ENCODE peak calls at places on chromosomes 12 and 14, in six cellular contexts. Q, B, G, O, H and F are unnamed samples.

GRCh38 chr12:80195143-80195726 is 95.9 kb downstream of the OTOGL start:
- DNase-seq in G (peak), H (no peak), O (no peak), B (peak), Q (peak), F (peak)

GRCh38 chr14:67999290-67999689 is 179.7 kb downstream of the RAD51B start:
- DNase-seq in H (no peak), G (peak), Q (peak), B (peak), O (no peak), F (peak)

GRCh38 chr12:110762891-110763290 is 20.2 kb upstream of the PPP1CC start:
- DNase-seq in O (no peak), B (no peak), H (no peak), G (no peak), Q (no peak), F (peak)

GRCh38 chr12:21795648-21796328 is 21.3 kb upstream of the KCNJ8 start:
- DNase-seq in O (no peak), G (no peak), H (no peak), B (no peak), Q (no peak), F (no peak)

GRCh38 chr12:56079729-56080555 is at the start of gene ERBB3:
- DNase-seq in H (peak), Q (peak), O (peak), G (peak), B (peak), F (peak)

GRCh38 chr12:131827961-131828534 is at the start of gene MMP17:
- DNase-seq in H (no peak), G (peak), O (peak), Q (peak), B (peak), F (peak)

GRCh38 chr12:127063339-127064090 is 1203.5 kb upstream of the TMEM132C start:
- DNase-seq in O (no peak), H (no peak), Q (no peak), G (no peak), B (peak), F (no peak)

GRCh38 chr12:4139191-4139590 is 134.4 kb upstream of the CCND2 start:
- DNase-seq in H (no peak), B (no peak), O (no peak), Q (no peak), G (no peak), F (no peak)

GRCh38 chr14:24032727-24033418 is 18.9 kb upstream of the CARMIL3 start:
- DNase-seq in B (peak), O (no peak), H (peak), G (peak), Q (peak), F (peak)

GRCh38 chr12:120367252-120367923 is 1.6 kb downstream of the MSI1 start:
- DNase-seq in B (no peak), O (no peak), H (no peak), Q (no peak), G (no peak), F (no peak)

GRCh38 chr12:126668538-126668937 is 1598.4 kb upstream of the TMEM132C start:
- DNase-seq in B (peak), Q (peak), O (no peak), H (no peak), G (no peak), F (peak)

GRCh38 chr12:29961231-29961630 is 177.5 kb upstream of the TMTC1 start:
- DNase-seq in G (peak), Q (no peak), H (no peak), B (peak), O (no peak), F (peak)

GRCh38 chr14:30791522-30792351 is 82.6 kb upstream of the COCH start:
- DNase-seq in O (no peak), B (no peak), G (no peak), Q (no peak), H (no peak), F (no peak)

GRCh38 chr14:98953544-98954346 is 318.3 kb downstream of the BCL11B start:
- DNase-seq in G (no peak), B (peak), Q (peak), O (no peak), H (peak), F (no peak)

GRCh38 chr12:53538209-53538689 is 31.0 kb upstream of the NPFF start:
- DNase-seq in H (no peak), O (no peak), Q (peak), B (peak), G (peak), F (peak)

GRCh38 chr12:45959025-45959424 is 31.3 kb downstream of the SCAF11 start:
- DNase-seq in B (no peak), Q (no peak), O (no peak), H (no peak), G (no peak), F (no peak)

DNA sequence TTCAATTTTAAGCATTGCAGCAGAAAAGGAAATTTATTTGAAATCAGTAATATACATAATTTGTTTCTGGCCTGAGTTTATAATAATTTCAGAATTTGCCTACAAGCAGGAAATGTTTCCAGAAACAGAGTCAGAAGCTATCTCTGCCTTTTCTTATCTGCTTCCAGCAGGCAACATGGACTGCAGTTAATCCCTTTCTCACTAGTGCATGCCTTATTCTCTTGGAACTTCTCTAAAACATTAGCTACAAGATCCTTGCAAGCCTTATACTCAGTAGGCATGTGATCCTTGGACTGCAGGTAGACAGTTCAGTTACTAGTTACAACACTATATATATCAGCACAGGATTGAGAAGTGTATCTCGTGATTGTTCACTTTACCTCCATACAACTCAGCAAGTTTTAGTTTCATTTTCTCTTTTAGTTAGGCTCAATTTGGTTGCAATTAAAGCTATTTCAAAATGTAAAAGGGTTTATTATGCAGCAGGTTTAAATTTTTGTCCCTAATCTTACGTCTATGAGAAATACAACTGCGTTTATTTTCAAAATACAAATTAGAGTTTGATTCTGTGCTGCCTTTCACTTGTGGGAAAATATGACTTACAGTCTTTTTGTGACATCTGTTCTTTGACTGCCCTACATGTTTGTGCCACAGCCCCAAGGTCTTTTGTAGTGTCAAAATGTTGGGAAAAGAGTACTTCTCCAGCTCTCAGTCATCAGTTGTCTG is 709.1 kb upstream of the FOXG1 start:
- DNase-seq in B (no peak), O (no peak), G (no peak), Q (no peak), H (no peak), F (peak)
- H3K4me3 ChIP-seq in B (no peak), O (peak), G (no peak), Q (no peak), H (peak), F (peak)

DNA sequence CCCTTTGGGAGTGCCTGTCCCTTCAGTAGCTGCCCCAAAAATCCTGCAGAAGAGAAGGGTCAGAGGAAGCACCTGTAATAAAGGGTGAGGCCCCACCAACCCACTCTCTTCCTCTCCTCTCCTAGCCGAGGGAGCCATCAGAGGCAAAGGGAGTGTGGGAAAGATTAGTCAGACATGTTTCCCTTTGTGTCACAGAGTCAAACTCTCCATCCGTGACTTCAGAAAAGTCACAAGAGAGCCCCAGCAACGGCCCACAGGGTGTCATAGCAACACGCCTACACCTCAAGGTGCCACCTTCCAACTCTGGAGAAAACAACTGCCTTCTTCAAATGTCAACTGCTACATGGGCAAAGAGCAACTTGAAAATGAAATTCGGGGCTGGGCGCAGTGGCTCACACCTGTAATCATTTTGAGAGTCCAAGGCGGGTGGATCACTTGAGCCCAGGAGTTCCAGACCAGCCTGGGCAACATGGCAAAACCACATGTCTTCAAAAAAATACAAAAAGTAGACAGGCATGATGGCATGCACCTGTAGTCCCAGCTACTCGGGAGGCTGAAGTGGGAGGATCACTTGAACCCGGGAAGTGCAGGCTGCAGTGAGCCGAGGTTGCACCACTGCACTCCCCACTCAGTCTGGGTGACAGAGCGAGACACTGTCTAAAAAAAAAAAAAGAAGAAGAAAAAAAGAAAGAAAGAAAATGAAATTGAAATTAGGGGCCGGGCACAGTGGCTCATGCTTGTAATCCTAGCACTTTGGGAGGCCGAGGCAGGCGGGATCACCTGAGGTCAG is 17.7 kb upstream of the CD27 start:
- DNase-seq in O (no peak), B (no peak), G (no peak), Q (no peak), H (peak), F (no peak)
- TF ChIP-seq CTCF in O (no peak), B (no peak), G (no peak), Q (no peak), H (no peak), F (no peak)

DNA sequence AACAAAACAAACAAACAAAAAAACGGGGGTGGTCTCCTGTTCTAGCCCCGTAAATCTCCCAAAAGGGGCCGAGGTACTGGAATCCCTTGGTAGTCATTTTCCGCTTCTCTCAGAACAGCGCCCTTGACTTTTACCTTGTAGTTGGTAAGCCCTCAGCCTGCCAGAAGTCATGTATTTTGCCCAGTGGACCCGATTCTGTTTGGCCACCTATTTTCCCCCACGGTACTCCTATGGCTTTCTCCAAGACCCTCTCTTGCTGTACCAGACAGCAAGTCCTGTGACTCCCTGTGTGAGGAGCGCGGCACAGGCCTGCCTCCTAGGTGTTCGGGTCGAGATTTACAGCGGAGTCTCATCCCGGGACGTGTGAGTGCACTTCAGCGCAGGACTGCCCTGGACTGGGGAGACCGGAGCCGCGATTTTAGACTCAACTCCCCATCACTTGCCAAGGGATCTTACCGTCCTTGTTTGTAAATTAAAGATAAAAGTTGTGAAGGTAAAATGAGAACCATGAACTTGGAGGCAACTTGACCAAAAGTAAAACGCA is 1.1 kb upstream of the MBD6 start:
- DNase-seq in G (peak), H (peak), B (peak), Q (peak), O (no peak), F (no peak)
- H3K4me3 ChIP-seq in G (no peak), H (peak), B (peak), Q (no peak), O (peak), F (no peak)

DNA sequence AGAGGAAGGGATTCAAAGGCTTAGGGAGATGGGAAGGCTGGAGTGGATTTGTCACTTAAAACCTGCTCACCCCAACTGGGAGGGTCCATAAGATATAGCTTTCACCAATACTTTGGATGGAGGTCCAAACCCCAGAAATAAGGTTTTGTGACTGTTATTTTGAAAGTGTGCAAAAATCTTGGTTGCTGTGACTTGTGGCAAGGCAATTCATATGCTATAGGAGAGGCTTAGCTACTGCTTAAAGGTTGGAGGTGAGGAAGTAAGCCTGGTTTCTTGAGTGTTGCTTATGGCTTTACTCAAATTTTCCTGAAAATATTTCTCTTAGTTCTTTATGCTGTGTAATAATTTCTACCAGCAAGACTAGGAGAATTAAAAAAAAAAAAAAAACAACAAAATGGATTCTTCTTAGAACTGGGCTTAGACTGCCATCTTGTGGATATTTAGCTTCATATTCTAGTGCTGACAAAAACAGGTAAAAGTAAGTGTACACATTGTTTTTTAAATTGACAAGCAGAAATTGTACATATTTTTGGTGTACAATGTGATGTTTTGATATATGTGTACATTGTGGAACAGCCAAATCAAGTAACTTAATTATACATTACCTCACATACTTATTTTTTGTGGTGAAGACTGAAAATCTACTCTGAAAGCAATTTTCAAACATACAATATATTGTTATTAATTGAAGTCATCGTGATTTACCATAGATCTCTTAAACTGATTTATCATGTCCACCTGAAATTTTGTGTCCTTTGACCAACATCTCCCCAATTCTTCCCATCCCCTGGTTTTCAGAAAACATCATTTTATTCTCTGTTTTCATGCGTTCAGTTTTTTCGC is 23.0 kb downstream of the PDE6H start:
- DNase-seq in O (no peak), G (peak), B (peak), H (no peak), Q (peak), F (peak)
- TF ChIP-seq CTCF in O (peak), G (peak), B (peak), H (no peak), Q (peak), F (peak)

GRCh38 chr12:114334395-114334794 is 71.5 kb downstream of the TBX5 start:
- DNase-seq in O (no peak), B (no peak), G (no peak), H (no peak), Q (no peak), F (no peak)
- H3K4me3 ChIP-seq in O (no peak), B (no peak), G (no peak), H (no peak), Q (no peak), F (no peak)

GRCh38 chr12:114241973-114242434 is 163.9 kb downstream of the TBX5 start:
- DNase-seq in B (no peak), G (no peak), H (no peak), O (no peak), Q (no peak), F (no peak)

GRCh38 chr12:114240288-114240687 is 165.7 kb downstream of the TBX5 start:
- DNase-seq in O (no peak), H (no peak), Q (no peak), B (no peak), G (no peak), F (no peak)

GRCh38 chr12:114248527-114248926 is 157.4 kb downstream of the TBX5 start:
- DNase-seq in O (no peak), G (no peak), B (no peak), H (no peak), Q (no peak), F (no peak)

GRCh38 chr12:114245555-114245954 is 160.4 kb downstream of the TBX5 start:
- DNase-seq in G (no peak), B (no peak), O (no peak), Q (peak), H (no peak), F (no peak)
- TF ChIP-seq CTCF in G (no peak), B (no peak), O (no peak), Q (peak), H (no peak), F (no peak)

GRCh38 chr14:76810953-76811400 is 1.7 kb downstream of the ANGEL1 start:
- DNase-seq in G (peak), B (peak), H (no peak), Q (peak), O (no peak), F (peak)
- H3K4me3 ChIP-seq in G (peak), B (peak), H (peak), Q (peak), O (peak), F (peak)

DNA sequence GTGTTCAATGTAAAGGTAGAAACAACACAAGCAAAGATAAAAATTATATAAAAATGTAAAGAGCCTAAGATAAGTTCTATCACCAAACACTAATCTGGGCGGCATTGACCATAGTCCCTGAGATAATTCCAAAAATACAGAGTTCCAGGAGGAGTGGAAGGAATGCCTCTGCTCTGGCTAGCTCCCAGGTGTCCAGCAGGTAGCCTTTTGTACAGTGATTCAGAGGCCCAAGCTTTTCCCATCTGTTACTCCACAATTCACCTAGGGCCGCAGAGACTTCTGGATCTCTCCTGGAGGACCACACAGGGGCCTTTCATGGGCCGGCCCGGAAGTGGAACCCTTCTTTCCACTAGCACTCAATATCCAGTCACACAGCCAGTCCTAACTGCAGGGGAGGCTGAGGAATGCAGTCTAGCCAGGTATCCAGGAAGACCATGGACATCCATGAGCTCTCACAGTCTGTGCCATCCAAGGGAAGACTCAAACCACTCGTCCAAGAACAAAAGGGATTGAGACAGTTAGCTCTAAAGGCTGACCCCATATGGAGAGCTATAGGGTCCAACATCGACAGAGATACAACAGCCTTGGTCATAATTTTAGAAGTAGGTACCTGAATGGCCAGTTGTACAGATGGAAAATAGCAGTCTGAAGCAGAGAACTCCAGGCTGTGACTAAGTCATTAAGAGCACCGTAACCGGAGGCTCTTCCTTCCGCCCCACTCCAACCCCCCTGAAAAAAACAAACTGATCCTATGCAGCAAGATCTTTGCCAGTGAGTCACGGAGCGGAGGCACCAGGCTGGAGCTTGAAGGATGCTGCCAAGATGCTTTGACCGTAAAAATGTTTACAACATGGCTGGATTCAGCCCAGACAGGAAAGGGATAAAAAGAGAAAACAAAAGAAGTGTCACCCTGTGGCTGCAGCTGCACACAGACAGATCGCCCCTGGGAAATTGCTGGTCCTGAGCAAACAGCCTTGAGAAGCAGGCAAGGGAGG is 204.8 kb downstream of the NUAK1 start:
- DNase-seq in O (no peak), Q (peak), G (peak), H (no peak), B (peak), F (peak)
- TF ChIP-seq CTCF in O (no peak), Q (no peak), G (no peak), H (no peak), B (no peak), F (no peak)

DNA sequence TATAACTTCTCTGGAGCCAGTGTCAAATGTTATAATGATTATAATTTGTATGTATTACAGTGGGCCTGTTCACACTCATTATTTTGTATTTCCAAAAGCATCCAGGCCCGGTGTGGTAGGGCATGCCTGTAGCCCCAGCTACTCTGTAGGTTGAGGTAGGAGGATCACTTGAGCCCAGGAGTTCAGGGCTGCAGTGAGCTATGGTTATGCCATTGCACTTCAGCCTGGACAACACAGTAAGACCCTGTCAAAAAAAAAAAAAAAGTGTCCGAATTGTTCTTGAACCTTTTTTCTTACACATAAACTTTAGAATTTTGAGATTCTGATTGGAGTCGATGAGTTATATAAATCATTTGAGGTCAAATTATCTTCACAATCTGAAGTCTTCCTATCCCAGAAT is 1.0 kb downstream of the ZNF84 start:
- DNase-seq in G (no peak), O (no peak), H (no peak), B (no peak), Q (no peak), F (no peak)
- H3K4me3 ChIP-seq in G (peak), O (peak), H (peak), B (peak), Q (peak), F (peak)